ENCODE peak calls at places on chromosome 11, in nine cellular contexts. One of them, this sample, is unnamed.

GRCh38 chr11:103928040-103928555 is 108.3 kb upstream of the DDI1 start:
- DNase-seq in neural progenitor cell: peak; percentile 9
- DNase-seq in MM.1S: no peak
- DNase-seq in gastrocnemius medialis: no peak
- DNase-seq in uterus: no peak
- DNase-seq in RWPE2: no peak
- DNase-seq in lung: no peak
- DNase-seq in PC-9: no peak
- DNase-seq in CD8-positive, alpha-beta T cell: no peak
- DNase-seq in this sample: no peak

GRCh38 chr11:121336279-121336947 is 43.8 kb downstream of the SC5D start:
- DNase-seq in neural progenitor cell: no peak
- DNase-seq in MM.1S: no peak
- DNase-seq in gastrocnemius medialis: no peak
- DNase-seq in uterus: no peak
- DNase-seq in RWPE2: no peak
- DNase-seq in lung: no peak
- DNase-seq in PC-9: no peak
- DNase-seq in CD8-positive, alpha-beta T cell: no peak
- DNase-seq in this sample: no peak

GRCh38 chr11:47587733-47588326 is 1.4 kb downstream of the FAM180B start:
- DNase-seq in neural progenitor cell: no peak
- DNase-seq in MM.1S: no peak
- DNase-seq in gastrocnemius medialis: peak; percentile 41
- DNase-seq in uterus: no peak
- DNase-seq in RWPE2: no peak
- DNase-seq in lung: peak; percentile 46
- DNase-seq in PC-9: no peak
- DNase-seq in CD8-positive, alpha-beta T cell: no peak
- DNase-seq in this sample: peak; percentile 56

GRCh38 chr11:96652516-96652915 is 262.7 kb downstream of the JRKL start:
- DNase-seq in neural progenitor cell: no peak
- DNase-seq in MM.1S: no peak
- DNase-seq in gastrocnemius medialis: no peak
- DNase-seq in uterus: no peak
- DNase-seq in RWPE2: no peak
- DNase-seq in lung: no peak
- DNase-seq in PC-9: no peak
- DNase-seq in CD8-positive, alpha-beta T cell: no peak
- DNase-seq in this sample: no peak

GRCh38 chr11:69012092-69013008 is 696 bp downstream of the MRGPRF start:
- DNase-seq in neural progenitor cell: peak; percentile 31
- DNase-seq in MM.1S: no peak
- DNase-seq in gastrocnemius medialis: no peak
- DNase-seq in uterus: peak; percentile 60
- DNase-seq in RWPE2: no peak
- DNase-seq in lung: no peak
- DNase-seq in PC-9: no peak
- DNase-seq in CD8-positive, alpha-beta T cell: no peak
- DNase-seq in this sample: no peak

GRCh38 chr11:66042227-66043007 is 6.5 kb downstream of the GAL3ST3 start:
- DNase-seq in neural progenitor cell: no peak
- DNase-seq in MM.1S: no peak
- DNase-seq in gastrocnemius medialis: no peak
- DNase-seq in uterus: no peak
- DNase-seq in RWPE2: no peak
- DNase-seq in lung: no peak
- DNase-seq in PC-9: no peak
- DNase-seq in CD8-positive, alpha-beta T cell: no peak
- DNase-seq in this sample: no peak

GRCh38 chr11:12876988-12877387 is 132.1 kb upstream of the RASSF10 start:
- DNase-seq in neural progenitor cell: no peak
- DNase-seq in MM.1S: no peak
- DNase-seq in gastrocnemius medialis: no peak
- DNase-seq in uterus: no peak
- DNase-seq in RWPE2: no peak
- DNase-seq in lung: no peak
- DNase-seq in PC-9: no peak
- DNase-seq in CD8-positive, alpha-beta T cell: no peak
- DNase-seq in this sample: no peak

GRCh38 chr11:6650980-6651379 is 4.6 kb downstream of the DCHS1 start:
- DNase-seq in neural progenitor cell: no peak
- DNase-seq in MM.1S: no peak
- DNase-seq in gastrocnemius medialis: no peak
- DNase-seq in uterus: no peak
- DNase-seq in RWPE2: no peak
- DNase-seq in lung: no peak
- DNase-seq in PC-9: no peak
- DNase-seq in CD8-positive, alpha-beta T cell: no peak
- DNase-seq in this sample: no peak

GRCh38 chr11:97742717-97743116 is 1278.0 kb upstream of the CNTN5 start:
- DNase-seq in neural progenitor cell: no peak
- DNase-seq in MM.1S: no peak
- DNase-seq in gastrocnemius medialis: no peak
- DNase-seq in uterus: no peak
- DNase-seq in RWPE2: no peak
- DNase-seq in lung: no peak
- DNase-seq in PC-9: no peak
- DNase-seq in CD8-positive, alpha-beta T cell: no peak
- DNase-seq in this sample: no peak

GRCh38 chr11:113895367-113896155 is 9.0 kb upstream of the HTR3B start:
- DNase-seq in neural progenitor cell: peak; percentile 54
- DNase-seq in MM.1S: no peak
- DNase-seq in gastrocnemius medialis: peak; percentile 26
- DNase-seq in uterus: no peak
- DNase-seq in RWPE2: no peak
- DNase-seq in lung: no peak
- DNase-seq in PC-9: no peak
- DNase-seq in CD8-positive, alpha-beta T cell: no peak
- DNase-seq in this sample: no peak

GRCh38 chr11:12248330-12248729 is 129.0 kb upstream of the PARVA start:
- DNase-seq in neural progenitor cell: peak; percentile 29
- DNase-seq in MM.1S: no peak
- DNase-seq in gastrocnemius medialis: no peak
- DNase-seq in uterus: peak; percentile 52
- DNase-seq in RWPE2: no peak
- DNase-seq in lung: peak; percentile 95
- DNase-seq in PC-9: peak; percentile 88
- DNase-seq in CD8-positive, alpha-beta T cell: no peak
- DNase-seq in this sample: peak; percentile 73

GRCh38 chr11:104943561-104943960 is 24.8 kb downstream of the CASP4 start:
- DNase-seq in neural progenitor cell: no peak
- DNase-seq in MM.1S: no peak
- DNase-seq in gastrocnemius medialis: no peak
- DNase-seq in uterus: no peak
- DNase-seq in RWPE2: no peak
- DNase-seq in lung: no peak
- DNase-seq in PC-9: no peak
- DNase-seq in CD8-positive, alpha-beta T cell: no peak
- DNase-seq in this sample: no peak

GRCh38 chr11:116782728-116783127 is 5.1 kb downstream of the ZPR1 start:
- DNase-seq in neural progenitor cell: no peak
- DNase-seq in MM.1S: no peak
- DNase-seq in gastrocnemius medialis: no peak
- DNase-seq in uterus: no peak
- DNase-seq in RWPE2: no peak
- DNase-seq in lung: no peak
- DNase-seq in PC-9: no peak
- DNase-seq in CD8-positive, alpha-beta T cell: no peak
- DNase-seq in this sample: no peak

GRCh38 chr11:19800714-19801519 is 88.3 kb downstream of the NAV2 start:
- DNase-seq in neural progenitor cell: no peak
- DNase-seq in MM.1S: no peak
- DNase-seq in gastrocnemius medialis: no peak
- DNase-seq in uterus: no peak
- DNase-seq in RWPE2: no peak
- DNase-seq in lung: no peak
- DNase-seq in PC-9: peak; percentile 31
- DNase-seq in CD8-positive, alpha-beta T cell: no peak
- DNase-seq in this sample: no peak
- TF ChIP-seq CTCF in neural progenitor cell: peak; percentile 41
- TF ChIP-seq CTCF in MM.1S: no peak
- TF ChIP-seq CTCF in gastrocnemius medialis: no peak
- TF ChIP-seq CTCF in uterus: no peak
- TF ChIP-seq CTCF in RWPE2: no peak
- TF ChIP-seq CTCF in lung: no peak
- TF ChIP-seq CTCF in PC-9: peak; percentile 31
- TF ChIP-seq CTCF in CD8-positive, alpha-beta T cell: no peak
- TF ChIP-seq CTCF in this sample: no peak

DNA sequence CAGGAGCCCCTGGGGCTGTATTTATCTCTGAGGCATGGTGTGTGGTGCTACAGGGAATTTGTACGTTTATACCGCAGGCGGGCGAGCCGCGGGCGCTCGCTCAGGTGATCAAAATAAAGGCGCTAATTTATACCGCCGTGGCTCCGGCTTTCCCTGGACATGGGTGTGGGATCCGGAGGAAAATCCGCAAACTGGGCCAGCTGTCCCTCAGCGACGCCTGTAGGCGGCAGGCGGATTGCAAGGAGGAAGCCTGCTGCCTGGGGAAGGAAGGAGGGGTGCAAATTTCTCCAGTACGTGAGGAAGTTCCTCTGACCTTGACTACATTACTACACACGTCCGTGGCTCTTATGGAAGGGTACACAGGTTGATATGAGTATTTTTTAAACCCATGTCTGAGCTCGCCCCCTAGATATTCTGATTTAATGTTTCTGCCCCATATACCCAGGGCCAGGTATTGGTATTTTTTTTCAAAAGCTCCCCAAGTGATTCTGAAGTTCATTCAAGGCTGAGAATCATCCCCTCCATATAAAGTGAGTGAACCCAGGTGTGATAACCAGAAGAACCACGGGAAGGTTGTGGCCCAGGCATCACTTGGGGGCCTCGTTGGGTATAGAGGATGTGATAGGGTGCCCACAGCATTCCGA is 2.8 kb downstream of the MYOD1 start:
- DNase-seq in neural progenitor cell: peak; percentile 70
- DNase-seq in MM.1S: no peak
- DNase-seq in gastrocnemius medialis: peak; percentile 54
- DNase-seq in uterus: no peak
- DNase-seq in RWPE2: no peak
- DNase-seq in lung: no peak
- DNase-seq in PC-9: no peak
- DNase-seq in CD8-positive, alpha-beta T cell: no peak
- DNase-seq in this sample: no peak
- H3K4me3 ChIP-seq in neural progenitor cell: peak overlapping the region; percentile 42
- H3K4me3 ChIP-seq in MM.1S: no peak overlapping the region
- H3K4me3 ChIP-seq in gastrocnemius medialis: peak overlapping the region; percentile 69
- H3K4me3 ChIP-seq in uterus: no peak overlapping the region
- H3K4me3 ChIP-seq in RWPE2: no peak overlapping the region
- H3K4me3 ChIP-seq in lung: no peak overlapping the region
- H3K4me3 ChIP-seq in PC-9: no peak overlapping the region
- H3K4me3 ChIP-seq in CD8-positive, alpha-beta T cell: no peak overlapping the region
- H3K4me3 ChIP-seq in this sample: peak overlapping the region; percentile 38

GRCh38 chr11:72239849-72240460 is 4.0 kb downstream of the PHOX2A start:
- DNase-seq in neural progenitor cell: peak; percentile 20
- DNase-seq in MM.1S: no peak
- DNase-seq in gastrocnemius medialis: no peak
- DNase-seq in uterus: peak; percentile 55
- DNase-seq in RWPE2: no peak
- DNase-seq in lung: peak; percentile 51
- DNase-seq in PC-9: peak; percentile 56
- DNase-seq in CD8-positive, alpha-beta T cell: no peak
- DNase-seq in this sample: no peak
- H3K27me3 ChIP-seq in neural progenitor cell: peaks cover 66% of the 10 kb centered on the region
- H3K27me3 ChIP-seq in MM.1S: peaks cover 38% of the 10 kb centered on the region
- H3K27me3 ChIP-seq in gastrocnemius medialis: peaks cover 27% of the 10 kb centered on the region
- H3K27me3 ChIP-seq in uterus: peaks cover 38% of the 10 kb centered on the region
- H3K27me3 ChIP-seq in RWPE2: peaks cover 37% of the 10 kb centered on the region
- H3K27me3 ChIP-seq in lung: no peaks in the 10 kb centered on the region
- H3K27me3 ChIP-seq in PC-9: peaks cover 7% of the 10 kb centered on the region
- H3K27me3 ChIP-seq in CD8-positive, alpha-beta T cell: peaks cover 36% of the 10 kb centered on the region
- H3K27me3 ChIP-seq in this sample: peaks cover 46% of the 10 kb centered on the region

DNA sequence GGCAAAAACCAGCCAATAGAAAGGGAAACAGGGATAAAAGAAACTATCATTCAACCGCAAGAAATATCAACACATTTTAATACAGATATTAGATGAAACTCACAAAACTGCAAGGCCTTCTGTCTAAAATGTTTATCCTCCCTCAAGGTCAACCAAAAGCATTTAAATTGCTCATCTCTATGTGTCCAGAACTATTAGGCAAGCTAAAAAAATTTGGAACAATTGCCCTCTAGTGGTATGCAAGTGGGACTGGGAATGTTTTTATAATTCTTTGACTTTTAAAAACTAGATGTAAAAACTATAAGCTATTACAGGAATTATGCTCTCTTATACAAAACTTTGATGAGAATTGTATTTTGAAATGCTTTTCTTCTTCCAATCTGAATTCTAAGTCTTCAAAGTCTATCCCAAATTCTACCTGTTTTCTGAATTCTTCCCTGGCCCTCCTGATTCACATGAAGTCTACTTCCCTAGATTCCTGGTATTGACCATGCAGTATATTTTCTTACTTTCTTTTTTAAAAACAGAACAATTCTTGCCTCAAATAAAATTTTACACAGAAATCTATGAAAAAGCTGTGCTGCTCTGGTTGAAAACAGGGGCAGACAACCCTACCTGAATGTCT is 4.9 kb downstream of the CWC15 start:
- DNase-seq in neural progenitor cell: no peak
- DNase-seq in MM.1S: peak; percentile 21
- DNase-seq in gastrocnemius medialis: no peak
- DNase-seq in uterus: no peak
- DNase-seq in RWPE2: no peak
- DNase-seq in lung: no peak
- DNase-seq in PC-9: no peak
- DNase-seq in CD8-positive, alpha-beta T cell: no peak
- DNase-seq in this sample: no peak
- TF ChIP-seq CTCF in neural progenitor cell: peak; percentile 61
- TF ChIP-seq CTCF in MM.1S: peak; percentile 55
- TF ChIP-seq CTCF in gastrocnemius medialis: no peak
- TF ChIP-seq CTCF in uterus: peak; percentile 30
- TF ChIP-seq CTCF in RWPE2: peak; percentile 75
- TF ChIP-seq CTCF in lung: no peak
- TF ChIP-seq CTCF in PC-9: peak; percentile 87
- TF ChIP-seq CTCF in CD8-positive, alpha-beta T cell: peak; percentile 59
- TF ChIP-seq CTCF in this sample: peak; percentile 56

DNA sequence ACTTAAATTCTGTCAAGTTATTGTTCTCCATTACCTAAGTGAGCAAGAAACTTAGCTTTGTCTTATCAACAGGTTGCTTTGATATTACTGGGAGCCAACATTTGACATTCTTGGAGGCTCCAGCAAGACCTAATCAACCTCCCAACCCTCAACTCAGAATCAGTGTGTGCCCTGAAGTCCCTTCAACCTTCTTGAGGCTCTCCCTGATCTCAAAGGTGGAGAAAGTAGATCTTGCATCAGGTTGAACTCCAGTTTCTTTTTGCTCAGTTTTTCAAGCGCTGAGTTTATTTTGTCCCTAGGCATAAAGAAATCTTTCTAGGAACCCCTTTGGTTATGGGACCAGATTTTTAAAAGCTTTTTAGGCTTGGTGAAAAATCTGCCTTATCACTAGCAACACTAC is 1.4 kb downstream of the FAM111A start:
- DNase-seq in neural progenitor cell: no peak
- DNase-seq in MM.1S: no peak
- DNase-seq in gastrocnemius medialis: no peak
- DNase-seq in uterus: no peak
- DNase-seq in RWPE2: no peak
- DNase-seq in lung: no peak
- DNase-seq in PC-9: no peak
- DNase-seq in CD8-positive, alpha-beta T cell: no peak
- DNase-seq in this sample: no peak
- H3K4me3 ChIP-seq in neural progenitor cell: peak overlapping the region; percentile 44
- H3K4me3 ChIP-seq in MM.1S: peak overlapping the region; percentile 89
- H3K4me3 ChIP-seq in gastrocnemius medialis: peak overlapping the region; percentile 74
- H3K4me3 ChIP-seq in uterus: peak overlapping the region; percentile 28
- H3K4me3 ChIP-seq in RWPE2: peak overlapping the region; percentile 43
- H3K4me3 ChIP-seq in lung: no peak overlapping the region
- H3K4me3 ChIP-seq in PC-9: peak overlapping the region; percentile 72
- H3K4me3 ChIP-seq in CD8-positive, alpha-beta T cell: peak overlapping the region; percentile 77
- H3K4me3 ChIP-seq in this sample: peak overlapping the region; percentile 87

This sample was measured in dorsolateral prefrontal cortex.